ENCODE peak calls at places on chromosome 2, in nine cellular contexts. T is HFF-Myc, J is Peyer's patch, Z is fibroblast of mammary gland, Q is astrocyte, V is fibroblast of pulmonary artery, D is mucosa of descending colon, A is fibroblast of lung, G is kidney. P is an unnamed sample.

GRCh38 chr2:236117396-236117795 is 50.8 kb downstream of the GBX2 start:
- DNase-seq in T (no peak), J (no peak), Z (peak; percentile 7), Q (peak; percentile 45), V (no peak), D (no peak), A (peak; percentile 50), G (no peak), P (no peak)

GRCh38 chr2:151056870-151057269 is 204.8 kb downstream of the RBM43 start:
- DNase-seq in T (no peak), J (no peak), Z (peak; percentile 56), Q (no peak), V (peak; percentile 77), D (no peak), A (peak; percentile 33), G (no peak), P (peak; percentile 57)

GRCh38 chr2:141438536-141438935 is 692.3 kb downstream of the LRP1B start:
- DNase-seq in T (no peak), J (no peak), Z (peak; percentile 1), Q (peak; percentile 29), V (no peak), D (no peak), A (peak; percentile 40), G (no peak), P (no peak)

GRCh38 chr2:183038341-183039300 is at the start of gene NCKAP1:
- DNase-seq in T (peak; percentile 14), J (peak; percentile 94), Z (peak; percentile 68), Q (peak; percentile 56), V (peak; percentile 83), D (peak; percentile 97), A (peak; percentile 78), G (peak; percentile 96), P (peak; percentile 87)

GRCh38 chr2:182558564-182558963 is 131.7 kb upstream of the PDE1A start:
- DNase-seq in T (no peak), J (no peak), Z (no peak), Q (no peak), V (no peak), D (no peak), A (peak; percentile 2), G (no peak), P (no peak)

GRCh38 chr2:122743031-122743675 is 987.7 kb downstream of the TSN start:
- DNase-seq in T (no peak), J (no peak), Z (no peak), Q (no peak), V (no peak), D (no peak), A (no peak), G (no peak), P (no peak)

GRCh38 chr2:141109633-141110032 is 1021.2 kb downstream of the LRP1B start:
- DNase-seq in T (no peak), J (no peak), Z (peak; percentile 3), Q (no peak), V (peak; percentile 5), D (no peak), A (no peak), G (no peak), P (no peak)

GRCh38 chr2:238954841-238955521 is 107.1 kb downstream of the TWIST2 start:
- DNase-seq in T (no peak), J (peak; percentile 32), Z (peak; percentile 68), Q (peak; percentile 93), V (no peak), D (no peak), A (peak; percentile 93), G (no peak), P (peak; percentile 69)

GRCh38 chr2:223008162-223008561 is 43.8 kb upstream of the KCNE4 start:
- DNase-seq in T (no peak), J (no peak), Z (peak; percentile 22), Q (peak; percentile 57), V (no peak), D (peak; percentile 11), A (peak; percentile 65), G (no peak), P (peak; percentile 41)

GRCh38 chr2:47037678-47038077 is 117.4 kb downstream of the STPG4 start:
- DNase-seq in T (no peak), J (no peak), Z (no peak), Q (no peak), V (no peak), D (peak; percentile 44), A (no peak), G (no peak), P (no peak)

GRCh38 chr2:190695739-190696138 is 46.9 kb downstream of the NAB1 start:
- DNase-seq in T (peak; percentile 39), J (no peak), Z (peak; percentile 30), Q (no peak), V (no peak), D (no peak), A (no peak), G (no peak), P (no peak)

GRCh38 chr2:195596840-195597239 is 60.2 kb upstream of the SLC39A10 start:
- DNase-seq in T (no peak), J (no peak), Z (peak; percentile 8), Q (no peak), V (no peak), D (no peak), A (no peak), G (no peak), P (peak; percentile 44)

GRCh38 chr2:23542390-23542789 is 157.4 kb downstream of the KLHL29 start:
- DNase-seq in T (no peak), J (no peak), Z (no peak), Q (no peak), V (no peak), D (no peak), A (no peak), G (no peak), P (no peak)

GRCh38 chr2:75476778-75477177 is 84.0 kb downstream of the EVA1A start:
- DNase-seq in T (no peak), J (no peak), Z (peak; percentile 31), Q (peak; percentile 90), V (peak; percentile 13), D (no peak), A (peak; percentile 90), G (no peak), P (peak; percentile 17)

GRCh38 chr2:64317712-64318475 is 136.1 kb upstream of the LGALSL start:
- DNase-seq in T (no peak), J (no peak), Z (no peak), Q (no peak), V (no peak), D (no peak), A (no peak), G (no peak), P (no peak)

GRCh38 chr2:137964066-137964858 is at the start of gene HNMT:
- DNase-seq in T (peak; percentile 46), J (peak; percentile 57), Z (peak; percentile 80), Q (peak; percentile 55), V (peak; percentile 86), D (peak; percentile 61), A (peak; percentile 64), G (peak; percentile 75), P (peak; percentile 88)

GRCh38 chr2:69786105-69786504 is 43.4 kb upstream of the GMCL1 start:
- DNase-seq in T (no peak), J (no peak), Z (no peak), Q (no peak), V (no peak), D (no peak), A (no peak), G (no peak), P (no peak)

GRCh38 chr2:134122610-134123009 is 131.3 kb upstream of the MGAT5 start:
- DNase-seq in T (no peak), J (no peak), Z (no peak), Q (no peak), V (no peak), D (no peak), A (no peak), G (no peak), P (no peak)
- H3K4me3 ChIP-seq in T (no peak overlapping the region), J (peak overlapping the region; percentile 0), Z (no peak overlapping the region), Q (no peak overlapping the region), V (no peak overlapping the region), D (no peak overlapping the region), A (peak overlapping the region; percentile 13), G (no peak overlapping the region), P (no peak overlapping the region)

DNA sequence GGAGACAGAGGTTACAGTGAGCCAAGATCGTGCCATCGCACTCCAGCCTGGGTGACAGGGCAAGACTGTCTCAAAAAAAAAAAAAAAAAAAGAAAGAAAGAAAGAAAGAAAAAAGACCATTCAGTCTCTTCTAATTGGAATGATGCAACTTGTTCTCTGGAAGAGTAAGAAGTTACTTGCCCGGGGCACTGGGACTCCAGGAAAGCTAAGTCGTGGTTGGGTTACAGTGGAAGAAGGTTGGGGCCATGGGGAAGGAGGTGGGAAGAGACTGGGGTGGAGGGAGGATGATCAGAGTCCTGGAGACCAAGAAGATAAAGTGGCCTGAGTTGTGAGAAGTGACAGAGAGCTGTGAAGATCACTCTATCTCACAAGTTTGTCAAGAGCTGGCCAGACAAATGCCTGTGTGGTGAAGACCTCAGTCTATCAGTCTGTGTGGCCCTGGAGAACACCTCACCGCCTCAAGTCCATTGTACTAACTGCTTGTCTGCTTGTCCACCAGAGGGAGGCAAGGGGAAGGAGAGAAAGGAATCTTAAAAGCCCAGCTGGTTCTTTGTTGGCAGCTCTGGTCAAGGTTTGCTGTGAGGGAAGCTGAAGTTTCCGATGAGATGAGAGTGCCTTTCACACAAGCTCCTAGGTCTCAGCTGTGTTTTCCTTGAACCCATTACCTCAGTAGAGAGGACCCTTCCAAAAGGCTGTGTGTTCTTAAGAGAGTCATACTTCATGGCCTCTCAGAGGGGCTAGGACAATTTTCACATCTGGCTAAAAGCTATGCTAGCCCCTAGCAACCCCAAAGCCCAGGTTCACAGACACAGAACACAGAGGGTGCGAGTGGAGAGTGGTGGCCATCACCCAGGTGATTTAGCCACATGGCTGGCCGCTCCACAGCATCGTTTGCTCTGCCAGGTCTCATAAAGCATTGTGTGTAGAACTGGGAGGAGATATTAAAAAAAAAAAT is 72.0 kb upstream of the TMEM178A start:
- DNase-seq in T (peak; percentile 53), J (no peak), Z (peak; percentile 81), Q (peak; percentile 80), V (peak; percentile 92), D (peak; percentile 23), A (peak; percentile 87), G (no peak), P (peak; percentile 85)
- TF ChIP-seq CTCF in T (peak; percentile 78), J (no peak), Z (peak; percentile 88), Q (peak; percentile 62), V (peak; percentile 96), D (no peak), A (peak; percentile 88), G (peak; percentile 55), P (peak; percentile 94)

DNA sequence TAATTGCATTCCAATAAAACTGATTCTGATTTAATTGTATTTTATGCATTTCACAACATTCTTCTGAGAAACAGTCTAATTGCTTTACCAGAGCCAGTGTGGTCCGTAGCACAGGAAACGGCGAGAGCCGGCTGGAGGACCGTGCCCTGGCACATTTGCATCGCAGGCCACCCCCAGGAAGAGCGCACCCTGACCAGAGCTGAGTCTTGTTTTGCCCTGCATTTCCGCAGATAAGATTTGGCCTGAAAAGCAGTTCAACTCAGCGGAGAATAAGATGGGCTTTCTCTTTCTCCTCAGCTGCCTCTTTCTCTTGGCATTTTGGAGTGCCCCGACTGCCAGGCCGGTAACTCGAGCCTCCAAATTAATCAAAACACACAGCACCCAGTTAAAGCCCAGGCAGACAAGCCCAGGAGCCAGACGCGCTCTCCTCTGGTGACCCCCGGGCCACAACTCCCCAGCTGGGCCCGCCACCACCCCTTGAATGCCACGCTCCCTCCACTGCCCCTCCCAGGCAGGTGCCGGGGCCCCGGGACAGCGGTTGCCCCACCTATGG is 484 bp downstream of the COL4A4 start:
- DNase-seq in T (no peak), J (peak; percentile 59), Z (no peak), Q (no peak), V (no peak), D (peak; percentile 25), A (no peak), G (peak; percentile 79), P (no peak)
- H3K4me3 ChIP-seq in T (peak overlapping the region; percentile 47), J (peak overlapping the region; percentile 58), Z (peak overlapping the region; percentile 59), Q (peak overlapping the region; percentile 53), V (peak overlapping the region; percentile 48), D (no peak overlapping the region), A (peak overlapping the region; percentile 25), G (peak overlapping the region; percentile 75), P (peak overlapping the region; percentile 22)

GRCh38 chr2:189412330-189412953 is 28.8 kb upstream of the WDR75 start:
- DNase-seq in T (no peak), J (peak; percentile 52), Z (peak; percentile 82), Q (peak; percentile 36), V (peak; percentile 85), D (peak; percentile 24), A (peak; percentile 53), G (no peak), P (peak; percentile 68)
- TF ChIP-seq CTCF in T (peak; percentile 52), J (peak; percentile 63), Z (peak; percentile 57), Q (peak; percentile 78), V (peak; percentile 63), D (peak; percentile 43), A (peak; percentile 62), G (peak; percentile 78), P (peak; percentile 70)

P was measured in AG10803.